ENCODE peak calls at places on chromosomes 7 and 10, in five cellular contexts. J is activated CD4-positive, alpha-beta T cell treated with anti-CD3 and anti-CD28 coated beads for 48 hours; F is endothelial cell; S is Ammon's horn; D is globus pallidus. V is an unnamed sample.

GRCh38 chr7:70762697-70763096 is 369.2 kb upstream of the GALNT17 start:
- DNase-seq in J (no peak), F (no peak), S (no peak), D (no peak), V (no peak)

GRCh38 chr10:61081331-61081730 is 137.3 kb upstream of the RHOBTB1 start:
- DNase-seq in J (no peak), F (no peak), S (no peak), D (no peak), V (no peak)

GRCh38 chr10:24931236-24931635 is 21.2 kb downstream of the PRTFDC1 start:
- DNase-seq in J (no peak), F (no peak), S (no peak), D (no peak), V (no peak)

GRCh38 chr7:47586925-47587324 is 5.0 kb upstream of the TNS3 start:
- DNase-seq in J (no peak), F (no peak), S (no peak), D (no peak), V (no peak)

GRCh38 chr7:108415821-108416536 is 40.3 kb downstream of the NRCAM start:
- DNase-seq in J (peak; percentile 36), F (no peak), S (peak; percentile 79), D (peak; percentile 50), V (no peak)

GRCh38 chr10:11162828-11163599 is 145.3 kb downstream of the CELF2 start:
- DNase-seq in J (peak; percentile 74), F (no peak), S (peak; percentile 79), D (peak; percentile 77), V (no peak)

GRCh38 chr7:131843862-131844261 is 287.4 kb upstream of the PODXL start:
- DNase-seq in J (no peak), F (no peak), S (no peak), D (no peak), V (no peak)

GRCh38 chr10:856405-857157 is 74.9 kb downstream of the LARP4B start:
- DNase-seq in J (no peak), F (no peak), S (no peak), D (no peak), V (no peak)

GRCh38 chr10:75499556-75499955 is 68.1 kb downstream of the LRMDA start:
- DNase-seq in J (no peak), F (no peak), S (no peak), D (no peak), V (no peak)

GRCh38 chr10:104120903-104121484 is 977 bp upstream of the SFR1 start:
- DNase-seq in J (peak; percentile 86), F (peak; percentile 91), S (peak; percentile 78), D (peak; percentile 73), V (peak; percentile 98)

GRCh38 chr7:30430777-30431176 is 47.8 kb downstream of the NOD1 start:
- DNase-seq in J (no peak), F (no peak), S (peak; percentile 41), D (no peak), V (no peak)

GRCh38 chr7:50696810-50697582 is 85.7 kb downstream of the GRB10 start:
- DNase-seq in J (peak; percentile 17), F (peak; percentile 27), S (no peak), D (no peak), V (no peak)